ENCODE peak calls at places on chromosome 11, in nine cellular contexts. D is heart left ventricle, R is cardiac muscle cell, G is A549, L is spleen, Q is mammary epithelial cell, Y is cardiac fibroblast, O is GM20000, F is H9. V is an unnamed sample.

GRCh38 chr11:10605941-10606381 is 37.5 kb upstream of the LYVE1 start:
- DNase-seq in D (peak; percentile 51), R (peak; percentile 87), G (no peak), L (peak; percentile 91), Q (no peak), Y (peak; percentile 92), O (no peak), F (peak; percentile 63), V (peak; percentile 54)

GRCh38 chr11:86931965-86932332 is 23.2 kb downstream of the FZD4 start:
- DNase-seq in D (no peak), R (peak; percentile 42), G (peak; percentile 22), L (no peak), Q (peak; percentile 66), Y (peak; percentile 75), O (no peak), F (no peak), V (no peak)

GRCh38 chr11:119509969-119510401 is 87.0 kb upstream of the THY1 start:
- DNase-seq in D (no peak), R (peak; percentile 93), G (no peak), L (no peak), Q (peak; percentile 94), Y (peak; percentile 93), O (peak; percentile 80), F (no peak), V (no peak)

GRCh38 chr11:64990222-64990918 is 6.4 kb downstream of the BATF2 start:
- DNase-seq in D (peak; percentile 73), R (peak; percentile 72), G (no peak), L (peak; percentile 83), Q (no peak), Y (peak; percentile 46), O (no peak), F (no peak), V (peak; percentile 15)

GRCh38 chr11:64241430-64242153 is 697 bp downstream of the FKBP2 start:
- DNase-seq in D (peak; percentile 100), R (peak; percentile 48), G (peak; percentile 77), L (peak; percentile 100), Q (peak; percentile 46), Y (peak; percentile 39), O (peak; percentile 98), F (peak; percentile 99), V (peak; percentile 100)

GRCh38 chr11:87256694-87257340 is 219.1 kb downstream of the TMEM135 start:
- DNase-seq in D (no peak), R (no peak), G (no peak), L (no peak), Q (no peak), Y (no peak), O (no peak), F (no peak), V (no peak)

GRCh38 chr11:19595840-19596751 is 116.5 kb upstream of the NAV2 start:
- DNase-seq in D (peak; percentile 53), R (peak; percentile 76), G (peak; percentile 11), L (no peak), Q (peak; percentile 75), Y (peak; percentile 93), O (no peak), F (no peak), V (no peak)

GRCh38 chr11:46597609-46598219 is 3.9 kb upstream of the AMBRA1 start:
- DNase-seq in D (no peak), R (peak; percentile 53), G (no peak), L (no peak), Q (no peak), Y (peak; percentile 67), O (no peak), F (no peak), V (no peak)

GRCh38 chr11:120324932-120325810 is at the start of gene TLCD5:
- DNase-seq in D (peak; percentile 81), R (peak; percentile 70), G (peak; percentile 49), L (peak; percentile 84), Q (peak; percentile 60), Y (peak; percentile 61), O (peak; percentile 81), F (peak; percentile 94), V (no peak)

GRCh38 chr11:44972746-44973435 is 22.2 kb upstream of the TP53I11 start:
- DNase-seq in D (no peak), R (peak; percentile 21), G (no peak), L (no peak), Q (no peak), Y (no peak), O (no peak), F (no peak), V (no peak)

GRCh38 chr11:20247540-20248138 is 87.4 kb upstream of the DBX1 start:
- DNase-seq in D (no peak), R (no peak), G (no peak), L (no peak), Q (no peak), Y (no peak), O (no peak), F (no peak), V (no peak)

GRCh38 chr11:110908401-110909106 is 196.3 kb upstream of the ARHGAP20 start:
- DNase-seq in D (no peak), R (peak; percentile 69), G (no peak), L (no peak), Q (peak; percentile 91), Y (peak; percentile 92), O (no peak), F (no peak), V (no peak)

GRCh38 chr11:14789879-14790484 is 102.0 kb downstream of the CYP2R1 start:
- DNase-seq in D (no peak), R (peak; percentile 41), G (no peak), L (no peak), Q (no peak), Y (peak; percentile 48), O (no peak), F (no peak), V (no peak)

GRCh38 chr11:31422703-31423102 is 53.0 kb downstream of the DNAJC24 start:
- DNase-seq in D (no peak), R (no peak), G (no peak), L (no peak), Q (no peak), Y (no peak), O (no peak), F (no peak), V (no peak)

GRCh38 chr11:28666632-28667031 is 558.4 kb downstream of the METTL15 start:
- DNase-seq in D (no peak), R (no peak), G (no peak), L (no peak), Q (no peak), Y (no peak), O (no peak), F (no peak), V (no peak)

GRCh38 chr11:120180571-120181445 is 30.0 kb upstream of the OAF start:
- DNase-seq in D (no peak), R (peak; percentile 49), G (no peak), L (peak; percentile 52), Q (peak; percentile 20), Y (peak; percentile 79), O (no peak), F (peak; percentile 78), V (no peak)

GRCh38 chr11:68092411-68092810 is 28.8 kb downstream of the CHKA start:
- DNase-seq in D (no peak), R (no peak), G (no peak), L (no peak), Q (no peak), Y (no peak), O (no peak), F (no peak), V (no peak)

GRCh38 chr11:111531687-111532364 is 8.7 kb upstream of the LAYN start:
- DNase-seq in D (no peak), R (peak; percentile 77), G (peak; percentile 80), L (no peak), Q (peak; percentile 96), Y (peak; percentile 94), O (peak; percentile 61), F (no peak), V (no peak)

DNA sequence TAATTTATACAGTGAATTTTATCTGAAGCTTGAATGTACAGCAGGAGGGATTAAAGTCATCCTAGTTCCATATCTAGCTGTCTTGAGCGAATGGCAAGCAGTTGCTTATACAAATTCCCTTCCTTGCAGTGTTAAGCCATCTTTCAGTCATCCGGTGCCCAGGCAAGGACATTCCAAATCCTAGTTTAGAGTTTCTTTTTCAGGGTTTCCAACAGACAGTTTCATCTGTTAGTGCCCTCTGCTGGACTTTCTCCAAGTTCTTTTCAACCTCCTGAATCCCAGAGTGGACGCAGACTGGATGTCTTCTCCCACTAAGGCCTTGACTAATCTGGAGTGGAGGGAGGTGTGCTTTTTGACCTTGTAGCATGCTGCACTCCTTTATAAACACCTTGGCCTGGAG is 45.4 kb downstream of the GRAMD1B start:
- DNase-seq in D (no peak), R (peak; percentile 65), G (peak; percentile 22), L (no peak), Q (no peak), Y (peak; percentile 66), O (no peak), F (no peak), V (no peak)
- TF ChIP-seq CTCF in D (no peak), R (peak; percentile 40), G (peak; percentile 36), L (no peak), Q (no peak), Y (peak; percentile 26), O (no peak), F (peak; percentile 66), V (no peak)

GRCh38 chr11:61581931-61582330 is 1.1 kb upstream of the SYT7 start:
- DNase-seq in D (no peak), R (no peak), G (no peak), L (no peak), Q (no peak), Y (no peak), O (no peak), F (no peak), V (no peak)

GRCh38 chr11:61579398-61580291 is 1.2 kb downstream of the SYT7 start:
- DNase-seq in D (no peak), R (no peak), G (no peak), L (no peak), Q (no peak), Y (no peak), O (no peak), F (peak; percentile 44), V (no peak)

GRCh38 chr11:61578819-61579218 is 2.1 kb downstream of the SYT7 start:
- DNase-seq in D (no peak), R (no peak), G (no peak), L (no peak), Q (no peak), Y (no peak), O (no peak), F (no peak), V (no peak)

GRCh38 chr11:61580292-61580888 is 486 bp downstream of the SYT7 start:
- DNase-seq in D (no peak), R (no peak), G (peak; percentile 39), L (peak; percentile 83), Q (no peak), Y (no peak), O (peak; percentile 62), F (no peak), V (no peak)

GRCh38 chr11:61581030-61581928 is at the start of gene SYT7:
- DNase-seq in D (peak; percentile 96), R (peak; percentile 99), G (peak; percentile 96), L (peak; percentile 98), Q (peak; percentile 96), Y (peak; percentile 98), O (peak; percentile 98), F (peak; percentile 98), V (peak; percentile 92)
- TF ChIP-seq CTCF in D (no peak), R (peak; percentile 5), G (peak; percentile 37), L (peak; percentile 61), Q (peak; percentile 5), Y (no peak), O (peak; percentile 46), F (peak; percentile 29), V (no peak)

GRCh38 chr11:128848815-128849455 is 18.2 kb downstream of the KCNJ1 start:
- DNase-seq in D (peak; percentile 52), R (peak; percentile 70), G (peak; percentile 29), L (peak; percentile 93), Q (no peak), Y (peak; percentile 50), O (peak; percentile 74), F (peak; percentile 88), V (no peak)
- TF ChIP-seq CTCF in D (peak; percentile 44), R (peak; percentile 84), G (peak; percentile 35), L (peak; percentile 86), Q (peak; percentile 58), Y (peak; percentile 83), O (peak; percentile 78), F (peak; percentile 97), V (peak; percentile 56)

GRCh38 chr11:34997872-34998548 is 81.6 kb downstream of the PDHX start:
- DNase-seq in D (no peak), R (peak; percentile 58), G (no peak), L (no peak), Q (peak; percentile 43), Y (peak; percentile 69), O (peak; percentile 15), F (no peak), V (no peak)
- TF ChIP-seq CTCF in D (peak; percentile 44), R (peak; percentile 46), G (peak; percentile 78), L (peak; percentile 63), Q (peak; percentile 48), Y (peak; percentile 34), O (no peak), F (no peak), V (peak; percentile 52)

V was measured in gastrocnemius medialis.